ENCODE peak calls at places on chromosomes 5 and 9, in eight cellular contexts. One of them, this sample, is unnamed.

GRCh38 chr9:13110766-13111400 is 168.6 kb downstream of the MPDZ start:
- DNase-seq in cardiac fibroblast: peak
- DNase-seq in neural progenitor cell: no peak
- DNase-seq in fibroblast of the aortic adventitia: peak
- DNase-seq in type B pancreatic cell: no peak
- DNase-seq in SK-N-SH: no peak
- DNase-seq in neural crest cell: no peak
- DNase-seq in astrocyte of the spinal cord: peak
- DNase-seq in this sample: peak

GRCh38 chr5:27475063-27475462 is 436.7 kb upstream of the CDH9 start:
- DNase-seq in cardiac fibroblast: no peak
- DNase-seq in neural progenitor cell: no peak
- DNase-seq in fibroblast of the aortic adventitia: no peak
- DNase-seq in type B pancreatic cell: no peak
- DNase-seq in SK-N-SH: no peak
- DNase-seq in neural crest cell: no peak
- DNase-seq in astrocyte of the spinal cord: no peak
- DNase-seq in this sample: no peak

GRCh38 chr9:79565245-79565644 is 6.5 kb upstream of the TLE4 start:
- DNase-seq in cardiac fibroblast: no peak
- DNase-seq in neural progenitor cell: no peak
- DNase-seq in fibroblast of the aortic adventitia: no peak
- DNase-seq in type B pancreatic cell: no peak
- DNase-seq in SK-N-SH: no peak
- DNase-seq in neural crest cell: no peak
- DNase-seq in astrocyte of the spinal cord: no peak
- DNase-seq in this sample: no peak

GRCh38 chr5:143030349-143030748 is 260.2 kb downstream of the ARHGAP26 start:
- DNase-seq in cardiac fibroblast: no peak
- DNase-seq in neural progenitor cell: no peak
- DNase-seq in fibroblast of the aortic adventitia: no peak
- DNase-seq in type B pancreatic cell: no peak
- DNase-seq in SK-N-SH: no peak
- DNase-seq in neural crest cell: no peak
- DNase-seq in astrocyte of the spinal cord: no peak
- DNase-seq in this sample: no peak

GRCh38 chr5:96756985-96757384 is 50.8 kb downstream of the ERAP1 start:
- DNase-seq in cardiac fibroblast: no peak
- DNase-seq in neural progenitor cell: peak
- DNase-seq in fibroblast of the aortic adventitia: no peak
- DNase-seq in type B pancreatic cell: no peak
- DNase-seq in SK-N-SH: no peak
- DNase-seq in neural crest cell: no peak
- DNase-seq in astrocyte of the spinal cord: no peak
- DNase-seq in this sample: peak

GRCh38 chr5:142109356-142110045 is 922 bp downstream of the NDFIP1 start:
- DNase-seq in cardiac fibroblast: peak
- DNase-seq in neural progenitor cell: peak
- DNase-seq in fibroblast of the aortic adventitia: peak
- DNase-seq in type B pancreatic cell: no peak
- DNase-seq in SK-N-SH: no peak
- DNase-seq in neural crest cell: no peak
- DNase-seq in astrocyte of the spinal cord: no peak
- DNase-seq in this sample: peak

GRCh38 chr9:125405938-125406811 is 144.5 kb downstream of the GAPVD1 start:
- DNase-seq in cardiac fibroblast: peak
- DNase-seq in neural progenitor cell: no peak
- DNase-seq in fibroblast of the aortic adventitia: no peak
- DNase-seq in type B pancreatic cell: no peak
- DNase-seq in SK-N-SH: no peak
- DNase-seq in neural crest cell: no peak
- DNase-seq in astrocyte of the spinal cord: no peak
- DNase-seq in this sample: peak

GRCh38 chr9:117974108-117974507 is 269.9 kb downstream of the TLR4 start:
- DNase-seq in cardiac fibroblast: no peak
- DNase-seq in neural progenitor cell: no peak
- DNase-seq in fibroblast of the aortic adventitia: no peak
- DNase-seq in type B pancreatic cell: no peak
- DNase-seq in SK-N-SH: no peak
- DNase-seq in neural crest cell: no peak
- DNase-seq in astrocyte of the spinal cord: no peak
- DNase-seq in this sample: no peak

GRCh38 chr5:138948391-138949222 is 73.5 kb upstream of the LRRTM2 start:
- DNase-seq in cardiac fibroblast: no peak
- DNase-seq in neural progenitor cell: peak
- DNase-seq in fibroblast of the aortic adventitia: no peak
- DNase-seq in type B pancreatic cell: no peak
- DNase-seq in SK-N-SH: peak
- DNase-seq in neural crest cell: no peak
- DNase-seq in astrocyte of the spinal cord: no peak
- DNase-seq in this sample: no peak

GRCh38 chr5:159805021-159805420 is 111.3 kb upstream of the ADRA1B start:
- DNase-seq in cardiac fibroblast: peak
- DNase-seq in neural progenitor cell: no peak
- DNase-seq in fibroblast of the aortic adventitia: peak
- DNase-seq in type B pancreatic cell: no peak
- DNase-seq in SK-N-SH: no peak
- DNase-seq in neural crest cell: no peak
- DNase-seq in astrocyte of the spinal cord: peak
- DNase-seq in this sample: peak

GRCh38 chr5:72508241-72509170 is 1.3 kb upstream of the ZNF366 start:
- DNase-seq in cardiac fibroblast: no peak
- DNase-seq in neural progenitor cell: no peak
- DNase-seq in fibroblast of the aortic adventitia: no peak
- DNase-seq in type B pancreatic cell: no peak
- DNase-seq in SK-N-SH: no peak
- DNase-seq in neural crest cell: no peak
- DNase-seq in astrocyte of the spinal cord: no peak
- DNase-seq in this sample: no peak

DNA sequence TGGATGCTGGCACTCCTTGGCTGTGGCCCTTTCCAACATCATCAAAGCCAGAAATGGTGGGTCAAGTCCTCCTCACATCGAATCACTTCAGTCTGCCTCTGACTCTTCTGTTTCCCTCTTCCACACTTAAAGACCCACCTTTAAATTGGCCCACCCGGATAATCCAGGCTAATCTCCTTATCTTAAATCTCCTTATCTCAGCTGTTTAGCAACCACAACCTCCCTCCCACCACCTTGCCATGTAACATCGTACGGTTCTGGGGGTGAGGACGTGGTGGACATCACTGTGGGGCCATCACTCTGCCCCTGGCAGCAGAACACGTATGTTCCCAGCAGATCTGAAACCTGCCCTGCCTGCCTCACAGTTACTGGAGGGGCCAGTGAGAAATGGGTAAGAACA is 11.5 kb downstream of the IGFBPL1 start:
- DNase-seq in cardiac fibroblast: no peak
- DNase-seq in neural progenitor cell: peak
- DNase-seq in fibroblast of the aortic adventitia: no peak
- DNase-seq in type B pancreatic cell: no peak
- DNase-seq in SK-N-SH: no peak
- DNase-seq in neural crest cell: no peak
- DNase-seq in astrocyte of the spinal cord: no peak
- DNase-seq in this sample: no peak
- TF ChIP-seq CTCF in cardiac fibroblast: no peak
- TF ChIP-seq CTCF in neural progenitor cell: no peak
- TF ChIP-seq CTCF in fibroblast of the aortic adventitia: no peak
- TF ChIP-seq CTCF in type B pancreatic cell: no peak
- TF ChIP-seq CTCF in SK-N-SH: no peak
- TF ChIP-seq CTCF in neural crest cell: no peak
- TF ChIP-seq CTCF in astrocyte of the spinal cord: no peak
- TF ChIP-seq CTCF in this sample: no peak

GRCh38 chr9:93531374-93531773 is 45.0 kb upstream of the PHF2 start:
- DNase-seq in cardiac fibroblast: no peak
- DNase-seq in neural progenitor cell: no peak
- DNase-seq in fibroblast of the aortic adventitia: no peak
- DNase-seq in type B pancreatic cell: no peak
- DNase-seq in SK-N-SH: no peak
- DNase-seq in neural crest cell: no peak
- DNase-seq in astrocyte of the spinal cord: no peak
- DNase-seq in this sample: peak
- TF ChIP-seq CTCF in cardiac fibroblast: peak
- TF ChIP-seq CTCF in neural progenitor cell: no peak
- TF ChIP-seq CTCF in fibroblast of the aortic adventitia: no peak
- TF ChIP-seq CTCF in type B pancreatic cell: peak
- TF ChIP-seq CTCF in SK-N-SH: no peak
- TF ChIP-seq CTCF in neural crest cell: peak
- TF ChIP-seq CTCF in astrocyte of the spinal cord: peak
- TF ChIP-seq CTCF in this sample: peak

GRCh38 chr5:156826150-156826549 is 23.9 kb upstream of the PPP1R2B start:
- DNase-seq in cardiac fibroblast: no peak
- DNase-seq in neural progenitor cell: no peak
- DNase-seq in fibroblast of the aortic adventitia: no peak
- DNase-seq in type B pancreatic cell: no peak
- DNase-seq in SK-N-SH: no peak
- DNase-seq in neural crest cell: no peak
- DNase-seq in astrocyte of the spinal cord: no peak
- DNase-seq in this sample: no peak

GRCh38 chr5:156825688-156826087 is 24.4 kb upstream of the PPP1R2B start:
- DNase-seq in cardiac fibroblast: no peak
- DNase-seq in neural progenitor cell: no peak
- DNase-seq in fibroblast of the aortic adventitia: no peak
- DNase-seq in type B pancreatic cell: no peak
- DNase-seq in SK-N-SH: no peak
- DNase-seq in neural crest cell: no peak
- DNase-seq in astrocyte of the spinal cord: no peak
- DNase-seq in this sample: no peak

GRCh38 chr5:156819967-156820581 is 30.0 kb upstream of the PPP1R2B start:
- DNase-seq in cardiac fibroblast: no peak
- DNase-seq in neural progenitor cell: no peak
- DNase-seq in fibroblast of the aortic adventitia: no peak
- DNase-seq in type B pancreatic cell: no peak
- DNase-seq in SK-N-SH: no peak
- DNase-seq in neural crest cell: no peak
- DNase-seq in astrocyte of the spinal cord: no peak
- DNase-seq in this sample: no peak

GRCh38 chr5:156824241-156824640 is 25.9 kb upstream of the PPP1R2B start:
- DNase-seq in cardiac fibroblast: no peak
- DNase-seq in neural progenitor cell: no peak
- DNase-seq in fibroblast of the aortic adventitia: no peak
- DNase-seq in type B pancreatic cell: no peak
- DNase-seq in SK-N-SH: no peak
- DNase-seq in neural crest cell: no peak
- DNase-seq in astrocyte of the spinal cord: no peak
- DNase-seq in this sample: no peak

GRCh38 chr5:156824800-156825199 is 25.3 kb upstream of the PPP1R2B start:
- DNase-seq in cardiac fibroblast: peak
- DNase-seq in neural progenitor cell: peak
- DNase-seq in fibroblast of the aortic adventitia: peak
- DNase-seq in type B pancreatic cell: no peak
- DNase-seq in SK-N-SH: peak
- DNase-seq in neural crest cell: no peak
- DNase-seq in astrocyte of the spinal cord: peak
- DNase-seq in this sample: peak
- TF ChIP-seq CTCF in cardiac fibroblast: no peak
- TF ChIP-seq CTCF in neural progenitor cell: peak
- TF ChIP-seq CTCF in fibroblast of the aortic adventitia: no peak
- TF ChIP-seq CTCF in type B pancreatic cell: peak
- TF ChIP-seq CTCF in SK-N-SH: peak
- TF ChIP-seq CTCF in neural crest cell: peak
- TF ChIP-seq CTCF in astrocyte of the spinal cord: peak
- TF ChIP-seq CTCF in this sample: peak

DNA sequence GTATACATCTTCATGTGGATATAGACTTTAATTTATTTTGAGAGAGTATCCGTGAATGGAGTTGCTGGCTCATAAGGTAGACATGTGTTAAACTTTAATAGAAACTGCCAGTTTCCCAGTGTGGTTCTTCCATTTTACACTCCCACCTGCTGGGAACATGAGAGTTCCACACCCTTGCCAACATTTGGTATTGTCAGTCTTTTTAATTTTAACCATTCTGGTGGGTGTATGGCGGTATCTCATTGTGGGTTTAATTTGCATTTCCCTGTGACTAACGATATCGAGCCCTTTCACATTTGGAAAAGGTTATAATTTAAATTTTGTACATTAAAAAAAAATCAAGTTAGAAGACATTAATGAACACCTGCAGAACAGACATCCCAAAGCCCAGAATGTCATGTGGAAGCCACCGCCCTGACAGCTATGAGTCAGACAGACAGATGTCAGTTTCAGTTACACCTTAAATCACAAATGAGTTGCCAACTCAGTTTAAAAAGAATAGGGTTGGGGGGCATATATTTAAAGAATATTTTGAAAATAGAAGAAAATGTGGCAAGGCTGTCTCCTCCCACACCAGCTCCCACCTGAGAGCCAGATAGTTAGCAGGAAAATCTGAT is 36.9 kb downstream of the ANKRD33B start:
- DNase-seq in cardiac fibroblast: no peak
- DNase-seq in neural progenitor cell: no peak
- DNase-seq in fibroblast of the aortic adventitia: no peak
- DNase-seq in type B pancreatic cell: no peak
- DNase-seq in SK-N-SH: no peak
- DNase-seq in neural crest cell: no peak
- DNase-seq in astrocyte of the spinal cord: peak
- DNase-seq in this sample: peak
- TF ChIP-seq CTCF in cardiac fibroblast: no peak
- TF ChIP-seq CTCF in neural progenitor cell: no peak
- TF ChIP-seq CTCF in fibroblast of the aortic adventitia: no peak
- TF ChIP-seq CTCF in type B pancreatic cell: no peak
- TF ChIP-seq CTCF in SK-N-SH: peak
- TF ChIP-seq CTCF in neural crest cell: no peak
- TF ChIP-seq CTCF in astrocyte of the spinal cord: no peak
- TF ChIP-seq CTCF in this sample: no peak

DNA sequence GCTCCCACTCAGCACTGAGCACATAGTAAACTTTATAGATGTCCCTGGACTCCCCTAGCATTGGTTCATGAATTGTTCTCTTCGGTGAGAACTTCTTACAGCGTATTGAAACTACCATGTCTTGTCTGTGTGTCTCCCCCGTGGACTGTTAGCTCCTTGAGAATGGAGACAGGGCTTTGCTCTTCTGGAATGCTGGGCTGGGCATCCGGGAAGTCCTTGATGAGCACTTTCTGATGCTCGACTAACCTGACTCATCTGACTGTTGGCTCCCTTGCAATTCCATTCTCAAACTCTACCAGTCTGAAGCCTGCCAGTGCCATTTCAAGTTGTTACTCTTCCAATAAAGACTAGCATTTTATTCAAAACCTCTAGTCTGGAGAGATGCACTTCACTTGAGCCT is 15.0 kb upstream of the PFDN1 start:
- DNase-seq in cardiac fibroblast: peak
- DNase-seq in neural progenitor cell: no peak
- DNase-seq in fibroblast of the aortic adventitia: peak
- DNase-seq in type B pancreatic cell: no peak
- DNase-seq in SK-N-SH: no peak
- DNase-seq in neural crest cell: no peak
- DNase-seq in astrocyte of the spinal cord: peak
- DNase-seq in this sample: peak
- TF ChIP-seq CTCF in cardiac fibroblast: no peak
- TF ChIP-seq CTCF in neural progenitor cell: no peak
- TF ChIP-seq CTCF in fibroblast of the aortic adventitia: no peak
- TF ChIP-seq CTCF in type B pancreatic cell: no peak
- TF ChIP-seq CTCF in SK-N-SH: no peak
- TF ChIP-seq CTCF in neural crest cell: no peak
- TF ChIP-seq CTCF in astrocyte of the spinal cord: no peak
- TF ChIP-seq CTCF in this sample: no peak

GRCh38 chr9:101738566-101739183 is at the start of gene GRIN3A:
- DNase-seq in cardiac fibroblast: no peak
- DNase-seq in neural progenitor cell: peak
- DNase-seq in fibroblast of the aortic adventitia: no peak
- DNase-seq in type B pancreatic cell: no peak
- DNase-seq in SK-N-SH: peak
- DNase-seq in neural crest cell: peak
- DNase-seq in astrocyte of the spinal cord: no peak
- DNase-seq in this sample: no peak
- TF ChIP-seq CTCF in cardiac fibroblast: no peak
- TF ChIP-seq CTCF in neural progenitor cell: peak
- TF ChIP-seq CTCF in fibroblast of the aortic adventitia: no peak
- TF ChIP-seq CTCF in type B pancreatic cell: peak
- TF ChIP-seq CTCF in SK-N-SH: no peak
- TF ChIP-seq CTCF in neural crest cell: peak
- TF ChIP-seq CTCF in astrocyte of the spinal cord: no peak
- TF ChIP-seq CTCF in this sample: peak

GRCh38 chr9:36930941-36931340 is 103.1 kb downstream of the PAX5 start:
- DNase-seq in cardiac fibroblast: no peak
- DNase-seq in neural progenitor cell: no peak
- DNase-seq in fibroblast of the aortic adventitia: no peak
- DNase-seq in type B pancreatic cell: peak
- DNase-seq in SK-N-SH: no peak
- DNase-seq in neural crest cell: no peak
- DNase-seq in astrocyte of the spinal cord: no peak
- DNase-seq in this sample: no peak
- TF ChIP-seq CTCF in cardiac fibroblast: no peak
- TF ChIP-seq CTCF in neural progenitor cell: no peak
- TF ChIP-seq CTCF in fibroblast of the aortic adventitia: no peak
- TF ChIP-seq CTCF in type B pancreatic cell: no peak
- TF ChIP-seq CTCF in SK-N-SH: no peak
- TF ChIP-seq CTCF in neural crest cell: no peak
- TF ChIP-seq CTCF in astrocyte of the spinal cord: no peak
- TF ChIP-seq CTCF in this sample: no peak

This sample was measured in fibroblast of mammary gland.